ENCODE peak calls at places on chromosome 20, in five cellular contexts. P is transverse colon, N is ovary, W is sigmoid colon, H is heart left ventricle. F is an unnamed sample.

GRCh38 chr20:52150440-52151258 is 40.9 kb downstream of the ZFP64 start:
- DNase-seq in P (no peak), N (no peak), W (no peak), H (no peak), F (no peak)

GRCh38 chr20:62063601-62063980 is 2.1 kb downstream of the TAF4 start:
- DNase-seq in P (peak; percentile 19), N (peak; percentile 49), W (no peak), H (no peak), F (no peak)

GRCh38 chr20:24378651-24379050 is 90.8 kb upstream of the SYNDIG1 start:
- DNase-seq in P (no peak), N (no peak), W (no peak), H (no peak), F (no peak)

GRCh38 chr20:11585752-11586352 is 331.8 kb upstream of the BTBD3 start:
- DNase-seq in P (no peak), N (no peak), W (no peak), H (no peak), F (no peak)

GRCh38 chr20:63055575-63056235 is 48.9 kb upstream of the BHLHE23 start:
- DNase-seq in P (no peak), N (no peak), W (peak; percentile 55), H (peak; percentile 13), F (peak; percentile 12)

GRCh38 chr20:62413025-62413580 is 6.0 kb upstream of the CABLES2 start:
- DNase-seq in P (peak; percentile 60), N (no peak), W (no peak), H (no peak), F (no peak)

GRCh38 chr20:45300961-45301360 is 5.7 kb upstream of the RBPJL start:
- DNase-seq in P (no peak), N (no peak), W (no peak), H (no peak), F (no peak)

GRCh38 chr20:37347891-37348642 is 2.1 kb downstream of the SRC start:
- DNase-seq in P (no peak), N (no peak), W (peak; percentile 60), H (no peak), F (no peak)

GRCh38 chr20:58435237-58435636 is 46.2 kb downstream of the VAPB start:
- DNase-seq in P (no peak), N (no peak), W (no peak), H (no peak), F (no peak)

DNA sequence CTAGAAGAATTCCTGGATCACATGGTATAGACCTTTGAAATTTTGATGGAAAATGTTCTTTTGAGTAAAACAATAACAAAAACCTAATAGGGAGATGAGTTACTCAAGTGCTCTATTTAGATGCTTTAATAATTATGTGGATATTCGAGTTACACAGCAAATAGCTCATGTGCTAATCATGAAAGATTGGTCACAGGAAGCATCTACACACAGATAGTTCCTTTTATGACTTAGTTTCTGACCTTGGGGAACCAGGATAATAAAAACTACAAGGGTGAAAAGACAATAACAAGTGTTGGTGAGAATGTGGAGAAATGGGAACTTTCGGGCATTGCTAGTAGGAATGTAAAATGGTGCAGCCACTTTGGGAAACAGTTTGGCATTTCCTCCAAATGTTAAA is 19.7 kb downstream of the UBE2V1 start:
- DNase-seq in P (no peak), N (no peak), W (no peak), H (no peak), F (no peak)
- H3K36me3 ChIP-seq in P (no peaks in the 10 kb centered on the region), N (no peaks in the 10 kb centered on the region), W (peaks cover 7% of the 10 kb centered on the region), H (no peaks in the 10 kb centered on the region), F (peaks cover 10% of the 10 kb centered on the region)

GRCh38 chr20:46689082-46689753 is at the start of gene TP53RK:
- DNase-seq in P (peak; percentile 99), N (peak; percentile 99), W (peak; percentile 100), H (peak; percentile 99), F (peak; percentile 97)
- TF ChIP-seq POLR2A in P (peak; percentile 90), N (peak; percentile 81), W (peak; percentile 70), H (peak; percentile 87), F (peak; percentile 72)

GRCh38 chr20:47251154-47252020 is 105.1 kb downstream of the ZMYND8 start:
- DNase-seq in P (no peak), N (no peak), W (no peak), H (no peak), F (no peak)
- H3K36me3 ChIP-seq in P (no peaks in the 10 kb centered on the region), N (no peaks in the 10 kb centered on the region), W (peaks cover 17% of the 10 kb centered on the region), H (peaks cover 12% of the 10 kb centered on the region), F (no peaks in the 10 kb centered on the region)

GRCh38 chr20:31879143-31879987 is 8.9 kb downstream of the TTLL9 start:
- DNase-seq in P (peak; percentile 93), N (peak; percentile 94), W (peak; percentile 98), H (peak; percentile 94), F (peak; percentile 97)
- TF ChIP-seq POLR2A in P (peak; percentile 31), N (no peak), W (no peak), H (peak; percentile 58), F (peak; percentile 44)

GRCh38 chr20:34582911-34583310 is 24.4 kb downstream of the MAP1LC3A start:
- DNase-seq in P (no peak), N (no peak), W (no peak), H (no peak), F (no peak)

GRCh38 chr20:34581341-34582189 is 23.0 kb downstream of the MAP1LC3A start:
- DNase-seq in P (no peak), N (no peak), W (no peak), H (no peak), F (no peak)

GRCh38 chr20:34582221-34582620 is 23.7 kb downstream of the MAP1LC3A start:
- DNase-seq in P (no peak), N (no peak), W (no peak), H (no peak), F (no peak)

GRCh38 chr20:34585019-34585418 is 26.5 kb downstream of the MAP1LC3A start:
- DNase-seq in P (no peak), N (no peak), W (no peak), H (no peak), F (no peak)

GRCh38 chr20:34583524-34583923 is 25.0 kb downstream of the MAP1LC3A start:
- DNase-seq in P (peak; percentile 31), N (no peak), W (no peak), H (no peak), F (no peak)
- H3K36me3 ChIP-seq in P (no peaks in the 10 kb centered on the region), N (no peaks in the 10 kb centered on the region), W (peaks cover 13% of the 10 kb centered on the region), H (no peaks in the 10 kb centered on the region), F (no peaks in the 10 kb centered on the region)

GRCh38 chr20:35454881-35455609 is at the start of gene CEP250:
- DNase-seq in P (peak; percentile 95), N (peak; percentile 95), W (peak; percentile 96), H (peak; percentile 93), F (peak; percentile 96)
- TF ChIP-seq POLR2A in P (no peak), N (no peak), W (no peak), H (no peak), F (no peak)

GRCh38 chr20:48735112-48735511 is 92.7 kb downstream of the PREX1 start:
- DNase-seq in P (no peak), N (no peak), W (peak; percentile 28), H (no peak), F (no peak)

GRCh38 chr20:48738094-48738398 is 89.8 kb downstream of the PREX1 start:
- DNase-seq in P (no peak), N (no peak), W (no peak), H (no peak), F (no peak)

GRCh38 chr20:48736231-48736630 is 91.6 kb downstream of the PREX1 start:
- DNase-seq in P (no peak), N (no peak), W (no peak), H (no peak), F (no peak)

GRCh38 chr20:48737463-48738093 is 90.2 kb downstream of the PREX1 start:
- DNase-seq in P (no peak), N (no peak), W (no peak), H (no peak), F (no peak)

DNA sequence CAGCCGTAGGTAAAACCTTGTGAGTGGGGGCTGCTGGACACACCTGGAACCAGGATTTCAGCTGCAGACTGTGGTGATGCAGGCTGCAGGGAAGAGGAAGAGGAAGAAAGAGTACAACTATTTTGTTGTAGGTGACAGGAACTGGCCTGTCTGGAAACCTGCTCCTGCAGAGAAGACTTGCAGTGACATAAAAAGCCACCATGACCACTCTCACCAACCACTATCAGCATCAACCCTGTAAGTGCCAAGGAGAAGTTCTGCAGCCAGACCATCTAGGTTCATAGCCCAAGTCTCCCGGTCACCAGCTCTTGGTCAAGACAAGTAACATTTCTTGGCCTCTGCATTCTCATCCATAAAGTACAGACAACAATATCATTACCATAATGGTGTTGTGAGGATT is 91.2 kb downstream of the PREX1 start:
- DNase-seq in P (no peak), N (no peak), W (peak; percentile 4), H (no peak), F (no peak)
- H3K36me3 ChIP-seq in P (no peaks in the 10 kb centered on the region), N (no peaks in the 10 kb centered on the region), W (no peaks in the 10 kb centered on the region), H (no peaks in the 10 kb centered on the region), F (no peaks in the 10 kb centered on the region)